ENCODE peak calls at places on chromosomes 12 and 14, in five cellular contexts. One of them, this sample, is unnamed.
A peak's percentile ranks its signal among the peaks of the same experiment; 100 is the strongest.

GRCh38 chr14:24978862-24979724 is 70.9 kb downstream of the STXBP6 start:
- DNase-seq in AG20443: no peak
- DNase-seq in stimulated activated naive B cell treated with anti-CD40 and anti-IgM and Interleukin-4, amounts not matched to agents 10 μg/mL and 1 μg/mL and 100 μg/mL, for 72 hours: no peak
- DNase-seq in stimulated activated CD4-positive, alpha-beta T cell treated with anti-CD3 and anti-CD28 coated beads, Interleukin-15, amount 100 ng/mL, for 1 hour: no peak
- DNase-seq in C1 segment of cervical spinal cord: no peak
- DNase-seq in this sample: no peak

GRCh38 chr12:78473136-78473535 is 391.4 kb upstream of the SYT1 start:
- DNase-seq in AG20443: no peak
- DNase-seq in stimulated activated naive B cell treated with anti-CD40 and anti-IgM and Interleukin-4, amounts not matched to agents 10 μg/mL and 1 μg/mL and 100 μg/mL, for 72 hours: no peak
- DNase-seq in stimulated activated CD4-positive, alpha-beta T cell treated with anti-CD3 and anti-CD28 coated beads, Interleukin-15, amount 100 ng/mL, for 1 hour: no peak
- DNase-seq in C1 segment of cervical spinal cord: peak; percentile 63
- DNase-seq in this sample: peak; percentile 9

GRCh38 chr14:68564826-68565760 is 227.8 kb downstream of the ZFP36L1 start:
- DNase-seq in AG20443: no peak
- DNase-seq in stimulated activated naive B cell treated with anti-CD40 and anti-IgM and Interleukin-4, amounts not matched to agents 10 μg/mL and 1 μg/mL and 100 μg/mL, for 72 hours: no peak
- DNase-seq in stimulated activated CD4-positive, alpha-beta T cell treated with anti-CD3 and anti-CD28 coated beads, Interleukin-15, amount 100 ng/mL, for 1 hour: no peak
- DNase-seq in C1 segment of cervical spinal cord: no peak
- DNase-seq in this sample: peak; percentile 48

GRCh38 chr12:111067498-111067897 is 147.1 kb upstream of the MYL2 start:
- DNase-seq in AG20443: no peak
- DNase-seq in stimulated activated naive B cell treated with anti-CD40 and anti-IgM and Interleukin-4, amounts not matched to agents 10 μg/mL and 1 μg/mL and 100 μg/mL, for 72 hours: no peak
- DNase-seq in stimulated activated CD4-positive, alpha-beta T cell treated with anti-CD3 and anti-CD28 coated beads, Interleukin-15, amount 100 ng/mL, for 1 hour: no peak
- DNase-seq in C1 segment of cervical spinal cord: no peak
- DNase-seq in this sample: no peak

GRCh38 chr12:116318738-116319050 is 41.2 kb upstream of the MED13L start:
- DNase-seq in AG20443: no peak
- DNase-seq in stimulated activated naive B cell treated with anti-CD40 and anti-IgM and Interleukin-4, amounts not matched to agents 10 μg/mL and 1 μg/mL and 100 μg/mL, for 72 hours: no peak
- DNase-seq in stimulated activated CD4-positive, alpha-beta T cell treated with anti-CD3 and anti-CD28 coated beads, Interleukin-15, amount 100 ng/mL, for 1 hour: no peak
- DNase-seq in C1 segment of cervical spinal cord: peak; percentile 57
- DNase-seq in this sample: no peak

GRCh38 chr12:44000309-44000952 is 164.6 kb downstream of the TMEM117 start:
- DNase-seq in AG20443: peak; percentile 73
- DNase-seq in stimulated activated naive B cell treated with anti-CD40 and anti-IgM and Interleukin-4, amounts not matched to agents 10 μg/mL and 1 μg/mL and 100 μg/mL, for 72 hours: peak; percentile 9
- DNase-seq in stimulated activated CD4-positive, alpha-beta T cell treated with anti-CD3 and anti-CD28 coated beads, Interleukin-15, amount 100 ng/mL, for 1 hour: no peak
- DNase-seq in C1 segment of cervical spinal cord: no peak
- DNase-seq in this sample: peak; percentile 55

GRCh38 chr14:99931308-99931707 is 133.9 kb upstream of the EVL start:
- DNase-seq in AG20443: no peak
- DNase-seq in stimulated activated naive B cell treated with anti-CD40 and anti-IgM and Interleukin-4, amounts not matched to agents 10 μg/mL and 1 μg/mL and 100 μg/mL, for 72 hours: no peak
- DNase-seq in stimulated activated CD4-positive, alpha-beta T cell treated with anti-CD3 and anti-CD28 coated beads, Interleukin-15, amount 100 ng/mL, for 1 hour: no peak
- DNase-seq in C1 segment of cervical spinal cord: no peak
- DNase-seq in this sample: no peak

GRCh38 chr12:67442347-67442841 is 173.2 kb downstream of the CAND1 start:
- DNase-seq in AG20443: no peak
- DNase-seq in stimulated activated naive B cell treated with anti-CD40 and anti-IgM and Interleukin-4, amounts not matched to agents 10 μg/mL and 1 μg/mL and 100 μg/mL, for 72 hours: no peak
- DNase-seq in stimulated activated CD4-positive, alpha-beta T cell treated with anti-CD3 and anti-CD28 coated beads, Interleukin-15, amount 100 ng/mL, for 1 hour: no peak
- DNase-seq in C1 segment of cervical spinal cord: peak; percentile 68
- DNase-seq in this sample: no peak

GRCh38 chr12:100031821-100032220 is 47.1 kb upstream of the ANKS1B start:
- DNase-seq in AG20443: peak; percentile 19
- DNase-seq in stimulated activated naive B cell treated with anti-CD40 and anti-IgM and Interleukin-4, amounts not matched to agents 10 μg/mL and 1 μg/mL and 100 μg/mL, for 72 hours: no peak
- DNase-seq in stimulated activated CD4-positive, alpha-beta T cell treated with anti-CD3 and anti-CD28 coated beads, Interleukin-15, amount 100 ng/mL, for 1 hour: no peak
- DNase-seq in C1 segment of cervical spinal cord: no peak
- DNase-seq in this sample: peak; percentile 74

This sample was measured in AG10803.